ENCODE peak calls at places on chromosomes 12 and 14, in four cellular contexts. H is NCI-H146, E is GM06990, D is NCI-H1092. S is an unnamed sample.
A peak's percentile ranks its signal among the peaks of the same experiment; 100 is the strongest.

GRCh38 chr12:85564786-85565185 is 271.4 kb downstream of the RASSF9 start:
- DNase-seq in H (peak; percentile 7), E (no peak), D (no peak), S (no peak)

GRCh38 chr14:32622742-32623141 is 293.6 kb downstream of the AKAP6 start:
- DNase-seq in H (no peak), E (no peak), D (no peak), S (no peak)

GRCh38 chr12:19712041-19712440 is 272.7 kb downstream of the AEBP2 start:
- DNase-seq in H (no peak), E (no peak), D (no peak), S (no peak)

GRCh38 chr12:113134521-113134951 is 1.0 kb downstream of the RASAL1 start:
- DNase-seq in H (peak; percentile 33), E (no peak), D (no peak), S (no peak)

GRCh38 chr12:70045514-70045913 is 197.7 kb upstream of the CNOT2 start:
- DNase-seq in H (no peak), E (no peak), D (no peak), S (no peak)

GRCh38 chr12:13044859-13045384 is 741 bp downstream of the FAM234B start:
- DNase-seq in H (no peak), E (no peak), D (no peak), S (no peak)

GRCh38 chr12:75603475-75603874 is 92.1 kb upstream of the KRR1 start:
- DNase-seq in H (no peak), E (no peak), D (no peak), S (no peak)

GRCh38 chr12:21764063-21764462 is 10.4 kb downstream of the KCNJ8 start:
- DNase-seq in H (no peak), E (no peak), D (no peak), S (no peak)

GRCh38 chr12:113462880-113463745 is 8.6 kb downstream of the LHX5 start:
- DNase-seq in H (no peak), E (no peak), D (no peak), S (no peak)

GRCh38 chr12:101931498-101932326 is 54.3 kb downstream of the DRAM1 start:
- DNase-seq in H (no peak), E (peak; percentile 81), D (no peak), S (no peak)

GRCh38 chr12:11798856-11799530 is 149.5 kb downstream of the ETV6 start:
- DNase-seq in H (no peak), E (no peak), D (no peak), S (no peak)

GRCh38 chr12:105233045-105233905 is 2.7 kb downstream of the APPL2 start:
- DNase-seq in H (peak; percentile 39), E (no peak), D (no peak), S (no peak)

GRCh38 chr12:104722541-104723534 is 235.3 kb downstream of the SLC41A2 start:
- DNase-seq in H (no peak), E (peak; percentile 55), D (peak; percentile 53), S (no peak)

GRCh38 chr14:54420478-54421116 is 20.6 kb downstream of the CNIH1 start:
- DNase-seq in H (peak; percentile 1), E (no peak), D (no peak), S (peak; percentile 10)

GRCh38 chr12:128966411-128966810 is 113.1 kb downstream of the GLT1D1 start:
- DNase-seq in H (peak; percentile 64), E (no peak), D (peak; percentile 41), S (peak; percentile 76)

GRCh38 chr12:16573652-16574077 is 32.3 kb downstream of the LMO3 start:
- DNase-seq in H (no peak), E (no peak), D (no peak), S (no peak)

GRCh38 chr14:100708349-100709217 is 18.1 kb upstream of the DLK1 start:
- DNase-seq in H (peak; percentile 76), E (no peak), D (no peak), S (no peak)

S was measured in COR-L47.